ENCODE peak calls at places on chromosomes 16 and 17, in seven cellular contexts. Q is esophagus muscularis mucosa, R is dorsolateral prefrontal cortex, J is left lung, K is fibroblast of pulmonary artery, V is mucosa of descending colon, Y is neural progenitor cell. I is an unnamed sample.

GRCh38 chr17:65294184-65294719 is 157.1 kb downstream of the RGS9 start:
- DNase-seq in Q (no peak), R (peak; percentile 70), J (peak; percentile 49), K (peak; percentile 80), V (peak; percentile 63), Y (peak; percentile 83), I (peak; percentile 72)

GRCh38 chr17:32279933-32280716 is 14.5 kb downstream of the RHBDL3 start:
- DNase-seq in Q (no peak), R (no peak), J (no peak), K (no peak), V (no peak), Y (peak; percentile 56), I (no peak)

GRCh38 chr17:72600934-72601333 is 480.1 kb downstream of the SOX9 start:
- DNase-seq in Q (no peak), R (no peak), J (no peak), K (peak; percentile 50), V (no peak), Y (no peak), I (peak; percentile 76)

GRCh38 chr16:68264128-68265077 is at the start of gene SLC7A6:
- DNase-seq in Q (peak; percentile 93), R (peak; percentile 72), J (peak; percentile 83), K (peak; percentile 68), V (peak; percentile 87), Y (peak; percentile 90), I (peak; percentile 77)

GRCh38 chr17:27462149-27462548 is 5.9 kb downstream of the KSR1 start:
- DNase-seq in Q (no peak), R (no peak), J (no peak), K (no peak), V (no peak), Y (no peak), I (no peak)

GRCh38 chr16:5621826-5622225 is 524.2 kb upstream of the EEF2KMT start:
- DNase-seq in Q (no peak), R (no peak), J (no peak), K (no peak), V (no peak), Y (no peak), I (no peak)

GRCh38 chr17:77328823-77329740 is 188.3 kb downstream of the SEC14L1 start:
- DNase-seq in Q (no peak), R (peak; percentile 6), J (peak; percentile 24), K (no peak), V (no peak), Y (no peak), I (no peak)

GRCh38 chr17:58184308-58184985 is 8.1 kb upstream of the EPX start:
- DNase-seq in Q (no peak), R (no peak), J (no peak), K (peak; percentile 55), V (no peak), Y (peak; percentile 27), I (peak; percentile 17)

GRCh38 chr17:17121162-17121561 is 78.9 kb downstream of the MPRIP start:
- DNase-seq in Q (no peak), R (no peak), J (no peak), K (no peak), V (peak; percentile 40), Y (no peak), I (no peak)

GRCh38 chr17:71337903-71338302 is 782.9 kb upstream of the SOX9 start:
- DNase-seq in Q (no peak), R (no peak), J (no peak), K (no peak), V (no peak), Y (no peak), I (no peak)

GRCh38 chr17:10050597-10051101 is 145.6 kb upstream of the RCVRN start:
- DNase-seq in Q (no peak), R (no peak), J (no peak), K (peak; percentile 22), V (no peak), Y (no peak), I (peak; percentile 58)

GRCh38 chr17:82188001-82188961 is 24.4 kb downstream of the CCDC57 start:
- DNase-seq in Q (no peak), R (no peak), J (no peak), K (no peak), V (peak; percentile 32), Y (no peak), I (no peak)

GRCh38 chr17:7883781-7884386 is 4.7 kb upstream of the CHD3 start:
- DNase-seq in Q (no peak), R (no peak), J (no peak), K (peak; percentile 41), V (no peak), Y (no peak), I (peak; percentile 45)

GRCh38 chr17:20121359-20122235 is 112.4 kb downstream of the SPECC1 start:
- DNase-seq in Q (no peak), R (peak; percentile 87), J (peak; percentile 46), K (peak; percentile 67), V (no peak), Y (peak; percentile 77), I (peak; percentile 62)

GRCh38 chr17:83170571-83171260 is 91.3 kb downstream of the METRNL start:
- DNase-seq in Q (peak; percentile 80), R (no peak), J (no peak), K (no peak), V (no peak), Y (no peak), I (no peak)

GRCh38 chr16:88789593-88789992 is 4.6 kb upstream of the PIEZO1 start:
- DNase-seq in Q (no peak), R (no peak), J (no peak), K (no peak), V (no peak), Y (no peak), I (no peak)
- TF ChIP-seq CTCF in Q (no peak), R (no peak), J (no peak), K (no peak), V (no peak), Y (no peak), I (no peak)

DNA sequence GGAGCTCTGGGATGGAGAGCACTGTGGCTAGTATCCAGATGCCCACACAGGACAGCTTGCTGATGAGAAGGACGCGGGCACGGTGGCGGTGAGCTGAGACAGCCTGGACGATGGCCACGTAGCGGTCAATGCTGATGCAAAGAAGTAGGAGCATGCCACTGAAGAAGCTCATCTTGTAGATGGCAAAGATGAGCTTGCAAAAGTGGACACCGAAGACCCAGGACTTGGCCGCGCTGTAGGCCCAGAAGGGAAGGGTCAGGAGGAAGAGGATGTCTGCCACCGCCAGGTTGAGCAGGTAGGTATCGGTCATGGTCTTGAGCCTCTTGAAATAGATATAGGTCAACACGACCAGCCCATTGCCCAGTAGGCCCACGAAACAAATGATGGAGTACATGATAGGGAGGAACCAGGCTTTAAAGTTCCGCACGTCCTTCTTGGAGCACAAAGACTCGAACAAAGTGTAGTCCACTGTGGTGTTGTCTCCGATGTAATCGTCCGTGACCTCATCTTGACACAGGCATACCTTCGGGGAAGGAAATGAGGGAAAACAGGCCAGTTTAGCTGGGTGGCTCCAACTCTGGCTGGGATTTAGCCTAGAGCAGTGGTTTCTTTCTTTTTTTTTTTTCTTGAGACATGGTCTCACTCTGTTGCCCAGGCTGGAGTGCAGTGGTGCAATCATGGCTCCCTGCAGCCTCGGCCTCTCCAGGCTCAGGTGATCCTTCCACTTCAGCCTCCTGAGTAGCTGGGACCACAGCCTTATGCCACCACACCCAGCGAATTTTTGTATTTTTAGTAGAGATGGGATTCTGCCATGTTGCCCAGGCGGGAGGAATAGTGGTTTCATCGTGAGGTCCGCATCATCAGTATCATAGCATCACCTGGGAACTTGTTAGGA is 9.7 kb downstream of the CCR7 start:
- DNase-seq in Q (peak; percentile 79), R (peak; percentile 9), J (no peak), K (no peak), V (no peak), Y (no peak), I (no peak)
- H3K4me3 ChIP-seq in Q (no peak overlapping the region), R (no peak overlapping the region), J (no peak overlapping the region), K (no peak overlapping the region), V (no peak overlapping the region), Y (no peak overlapping the region), I (no peak overlapping the region)

GRCh38 chr17:38749222-38750043 is 1.3 kb upstream of the PCGF2 start:
- DNase-seq in Q (peak; percentile 96), R (no peak), J (peak; percentile 90), K (peak; percentile 62), V (peak; percentile 92), Y (peak; percentile 90), I (peak; percentile 50)
- TF ChIP-seq CTCF in Q (no peak), R (no peak), J (no peak), K (no peak), V (no peak), Y (no peak), I (no peak)

GRCh38 chr17:15384142-15384803 is 42.9 kb upstream of the TEKT3 start:
- DNase-seq in Q (peak; percentile 91), R (peak; percentile 23), J (no peak), K (peak; percentile 69), V (peak; percentile 48), Y (no peak), I (peak; percentile 70)
- H3K4me3 ChIP-seq in Q (peak overlapping the region; percentile 26), R (peak overlapping the region; percentile 32), J (no peak overlapping the region), K (peak overlapping the region; percentile 45), V (no peak overlapping the region), Y (no peak overlapping the region), I (peak overlapping the region; percentile 52)

GRCh38 chr16:54846761-54847160 is 83.9 kb upstream of the IRX5 start:
- DNase-seq in Q (no peak), R (no peak), J (no peak), K (no peak), V (no peak), Y (no peak), I (no peak)
- TF ChIP-seq CTCF in Q (no peak), R (no peak), J (no peak), K (no peak), V (no peak), Y (no peak), I (no peak)

DNA sequence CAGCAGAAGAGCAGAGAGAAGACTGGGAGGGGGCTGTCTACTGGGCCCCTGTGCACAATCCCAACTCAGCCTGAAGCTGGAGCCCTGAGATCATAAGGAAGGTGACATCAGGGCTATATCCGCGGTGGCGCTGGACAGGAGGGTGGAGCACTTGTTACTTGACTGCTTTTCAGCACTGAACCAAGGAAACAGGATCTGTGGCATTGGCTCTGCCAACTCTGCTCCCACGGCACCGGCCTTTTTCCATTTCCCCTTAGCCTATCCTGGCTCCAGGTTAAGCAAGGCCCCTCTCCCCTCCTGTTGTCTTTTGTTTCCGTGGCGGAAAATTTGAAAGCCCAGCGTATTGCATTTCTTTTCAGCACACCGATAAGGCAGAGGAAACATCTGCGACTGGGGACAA is 125.0 kb upstream of the IRX3 start:
- DNase-seq in Q (no peak), R (no peak), J (no peak), K (no peak), V (no peak), Y (peak; percentile 30), I (no peak)
- H3K4me3 ChIP-seq in Q (no peak overlapping the region), R (no peak overlapping the region), J (no peak overlapping the region), K (no peak overlapping the region), V (no peak overlapping the region), Y (no peak overlapping the region), I (no peak overlapping the region)

GRCh38 chr17:61159415-61159814 is 240.2 kb upstream of the TBX2 start:
- DNase-seq in Q (no peak), R (no peak), J (no peak), K (peak; percentile 9), V (no peak), Y (peak; percentile 54), I (no peak)

GRCh38 chr17:61160789-61161440 is 238.7 kb upstream of the TBX2 start:
- DNase-seq in Q (no peak), R (no peak), J (no peak), K (no peak), V (no peak), Y (no peak), I (no peak)

GRCh38 chr17:61158372-61158771 is 241.3 kb upstream of the TBX2 start:
- DNase-seq in Q (no peak), R (no peak), J (no peak), K (no peak), V (no peak), Y (no peak), I (no peak)

GRCh38 chr17:61155590-61156181 is 244.0 kb upstream of the TBX2 start:
- DNase-seq in Q (no peak), R (no peak), J (no peak), K (no peak), V (no peak), Y (no peak), I (no peak)

GRCh38 chr17:61157246-61157887 is 242.3 kb upstream of the TBX2 start:
- DNase-seq in Q (no peak), R (peak; percentile 60), J (no peak), K (peak; percentile 42), V (no peak), Y (no peak), I (peak; percentile 44)
- TF ChIP-seq CTCF in Q (no peak), R (peak; percentile 33), J (no peak), K (peak; percentile 13), V (no peak), Y (no peak), I (peak; percentile 26)